ENCODE peak calls at places on chromosomes 13 and 19, in four cellular contexts. One of them, this sample, is unnamed.
A peak's percentile ranks its signal among the peaks of the same experiment; 100 is the strongest.

GRCh38 chr13:78606471-78607408 is 3.4 kb upstream of the POU4F1 start:
- DNase-seq in IMR-90: no peak
- DNase-seq in astrocyte: no peak
- DNase-seq in left ventricle myocardium inferior: no peak
- DNase-seq in this sample: no peak

GRCh38 chr19:44694184-44694579 is 4.8 kb upstream of the CEACAM16 start:
- DNase-seq in IMR-90: no peak
- DNase-seq in astrocyte: no peak
- DNase-seq in left ventricle myocardium inferior: no peak
- DNase-seq in this sample: no peak

GRCh38 chr13:102328909-102329308 is 72.9 kb downstream of the FGF14 start:
- DNase-seq in IMR-90: no peak
- DNase-seq in astrocyte: no peak
- DNase-seq in left ventricle myocardium inferior: no peak
- DNase-seq in this sample: no peak

GRCh38 chr19:46975918-46976782 is 43.5 kb upstream of the NPAS1 start:
- DNase-seq in IMR-90: peak; percentile 93
- DNase-seq in astrocyte: peak; percentile 99
- DNase-seq in left ventricle myocardium inferior: peak; percentile 96
- DNase-seq in this sample: peak; percentile 91

GRCh38 chr19:12766051-12766521 is 9.3 kb downstream of the HOOK2 start:
- DNase-seq in IMR-90: peak; percentile 73
- DNase-seq in astrocyte: peak; percentile 37
- DNase-seq in left ventricle myocardium inferior: peak; percentile 90
- DNase-seq in this sample: peak; percentile 99

GRCh38 chr13:71255633-71256032 is 611.4 kb downstream of the DACH1 start:
- DNase-seq in IMR-90: no peak
- DNase-seq in astrocyte: no peak
- DNase-seq in left ventricle myocardium inferior: no peak
- DNase-seq in this sample: no peak

GRCh38 chr13:91704398-91704797 is 306.0 kb downstream of the GPC5 start:
- DNase-seq in IMR-90: no peak
- DNase-seq in astrocyte: no peak
- DNase-seq in left ventricle myocardium inferior: no peak
- DNase-seq in this sample: no peak

GRCh38 chr19:40217921-40218890 is at the start of gene TTC9B:
- DNase-seq in IMR-90: no peak
- DNase-seq in astrocyte: no peak
- DNase-seq in left ventricle myocardium inferior: no peak
- DNase-seq in this sample: no peak

GRCh38 chr13:48908381-48909087 is 67.2 kb upstream of the FNDC3A start:
- DNase-seq in IMR-90: peak; percentile 37
- DNase-seq in astrocyte: peak; percentile 54
- DNase-seq in left ventricle myocardium inferior: no peak
- DNase-seq in this sample: no peak

GRCh38 chr13:50420720-50421456 is 405.6 kb downstream of the KCNRG start:
- DNase-seq in IMR-90: no peak
- DNase-seq in astrocyte: no peak
- DNase-seq in left ventricle myocardium inferior: no peak
- DNase-seq in this sample: no peak

GRCh38 chr19:3512562-3512961 is 6.5 kb downstream of the FZR1 start:
- DNase-seq in IMR-90: no peak
- DNase-seq in astrocyte: no peak
- DNase-seq in left ventricle myocardium inferior: no peak
- DNase-seq in this sample: no peak

GRCh38 chr19:5665781-5666513 is 14.4 kb downstream of the MICOS13 start:
- DNase-seq in IMR-90: peak; percentile 84
- DNase-seq in astrocyte: peak; percentile 49
- DNase-seq in left ventricle myocardium inferior: no peak
- DNase-seq in this sample: no peak

GRCh38 chr13:85074543-85075313 is 724.5 kb downstream of the SLITRK6 start:
- DNase-seq in IMR-90: no peak
- DNase-seq in astrocyte: no peak
- DNase-seq in left ventricle myocardium inferior: no peak
- DNase-seq in this sample: no peak

GRCh38 chr13:24052547-24052981 is 108.0 kb upstream of the SPATA13 start:
- DNase-seq in IMR-90: peak; percentile 30
- DNase-seq in astrocyte: no peak
- DNase-seq in left ventricle myocardium inferior: no peak
- DNase-seq in this sample: no peak

GRCh38 chr19:19137556-19138109 is 645 bp downstream of the TMEM161A start:
- DNase-seq in IMR-90: no peak
- DNase-seq in astrocyte: no peak
- DNase-seq in left ventricle myocardium inferior: no peak
- DNase-seq in this sample: no peak

GRCh38 chr13:92136449-92137180 is 738.2 kb downstream of the GPC5 start:
- DNase-seq in IMR-90: no peak
- DNase-seq in astrocyte: peak; percentile 47
- DNase-seq in left ventricle myocardium inferior: no peak
- DNase-seq in this sample: no peak

GRCh38 chr13:51277943-51278342 is 55.7 kb downstream of the FAM124A start:
- DNase-seq in IMR-90: no peak
- DNase-seq in astrocyte: no peak
- DNase-seq in left ventricle myocardium inferior: no peak
- DNase-seq in this sample: no peak

GRCh38 chr13:112587359-112587766 is 590 bp downstream of the TUBGCP3 start:
- DNase-seq in IMR-90: peak; percentile 86
- DNase-seq in astrocyte: peak; percentile 67
- DNase-seq in left ventricle myocardium inferior: peak; percentile 85
- DNase-seq in this sample: peak; percentile 91

GRCh38 chr13:110382229-110382628 is 75.1 kb downstream of the COL4A2 start:
- DNase-seq in IMR-90: peak; percentile 92
- DNase-seq in astrocyte: peak; percentile 87
- DNase-seq in left ventricle myocardium inferior: no peak
- DNase-seq in this sample: no peak

GRCh38 chr13:24741016-24741662 is 22.8 kb upstream of the RNF17 start:
- DNase-seq in IMR-90: no peak
- DNase-seq in astrocyte: no peak
- DNase-seq in left ventricle myocardium inferior: no peak
- DNase-seq in this sample: no peak

DNA sequence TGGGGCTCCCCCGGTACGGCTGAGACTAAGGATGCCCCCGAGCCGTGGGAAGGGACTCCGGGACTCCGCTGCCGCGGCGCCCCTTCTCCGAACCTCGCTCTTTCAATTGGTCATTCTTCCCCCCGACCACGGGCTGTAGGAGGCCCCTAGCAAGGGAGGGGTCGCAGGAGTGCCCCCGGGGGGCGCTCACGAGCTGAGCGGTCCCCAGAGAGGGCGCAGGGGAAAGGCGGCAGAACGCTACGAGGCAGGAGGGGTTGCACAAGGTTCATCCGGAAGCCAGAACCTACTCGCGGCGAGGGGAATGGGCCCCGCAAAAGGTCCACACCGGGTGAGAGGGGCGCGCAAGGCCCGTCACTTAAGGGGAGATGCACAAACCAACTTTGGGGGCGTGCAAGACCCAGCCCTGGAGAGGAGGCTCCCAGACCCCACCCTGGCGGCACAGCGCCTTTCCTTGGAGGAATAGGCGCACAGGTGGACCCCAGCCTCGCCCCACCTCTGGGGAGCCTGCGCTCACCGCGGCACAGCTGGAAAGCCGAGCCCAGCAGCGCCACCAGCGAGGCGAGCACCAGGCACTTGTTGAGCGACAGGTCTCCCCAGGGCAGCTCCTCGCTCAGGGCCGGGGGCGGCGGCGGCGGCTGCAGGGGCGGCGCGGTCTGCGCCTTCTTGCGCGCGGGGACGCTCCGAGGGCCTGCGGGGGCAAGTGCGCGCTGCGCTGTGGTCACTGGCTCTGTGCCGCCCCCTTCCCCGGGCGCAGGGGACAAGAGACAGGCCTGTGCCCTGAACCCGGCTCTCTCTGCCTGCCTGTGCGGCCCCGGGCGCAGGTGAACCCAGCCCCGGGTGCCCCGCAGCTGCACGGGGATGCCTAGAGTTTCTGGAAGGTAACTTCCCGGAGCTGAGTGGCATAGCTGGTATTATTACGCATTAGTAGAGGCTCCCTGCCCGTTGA is 2.8 kb downstream of the JSRP1 start:
- DNase-seq in IMR-90: no peak
- DNase-seq in astrocyte: no peak
- DNase-seq in left ventricle myocardium inferior: no peak
- DNase-seq in this sample: no peak
- TF ChIP-seq CTCF in IMR-90: peak; percentile 19
- TF ChIP-seq CTCF in astrocyte: no peak
- TF ChIP-seq CTCF in left ventricle myocardium inferior: no peak
- TF ChIP-seq CTCF in this sample: no peak

DNA sequence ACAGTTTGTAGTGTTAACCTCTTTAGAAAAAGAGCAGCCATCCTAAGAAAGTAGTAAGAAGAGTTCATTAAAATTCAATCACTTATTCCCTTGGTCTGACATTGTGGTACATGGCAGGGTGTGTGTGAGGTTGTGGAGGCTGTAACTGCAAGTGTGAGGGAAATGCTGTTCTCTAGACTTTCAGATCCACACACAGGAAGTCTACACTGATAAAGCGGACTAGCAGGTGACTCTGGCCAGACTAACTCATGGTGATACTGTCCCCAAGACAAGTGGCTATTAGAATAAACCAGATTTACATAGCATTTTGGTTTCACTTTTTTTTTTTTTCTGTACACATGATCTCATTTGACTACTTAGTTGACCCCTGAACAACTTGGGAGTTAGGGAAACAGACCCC is 10.0 kb downstream of the MTIF3 start:
- DNase-seq in IMR-90: no peak
- DNase-seq in astrocyte: no peak
- DNase-seq in left ventricle myocardium inferior: no peak
- DNase-seq in this sample: no peak
- H3K4me3 ChIP-seq in IMR-90: no peak overlapping the region
- H3K4me3 ChIP-seq in astrocyte: no peak overlapping the region
- H3K4me3 ChIP-seq in left ventricle myocardium inferior: no peak overlapping the region
- H3K4me3 ChIP-seq in this sample: no peak overlapping the region

GRCh38 chr19:7833225-7834156 is 3.5 kb downstream of the EVI5L start:
- DNase-seq in IMR-90: peak; percentile 33
- DNase-seq in astrocyte: peak; percentile 47
- DNase-seq in left ventricle myocardium inferior: peak; percentile 82
- DNase-seq in this sample: peak; percentile 86
- H3K27ac ChIP-seq in IMR-90: no peak overlapping the region
- H3K27ac ChIP-seq in astrocyte: no peak overlapping the region
- H3K27ac ChIP-seq in left ventricle myocardium inferior: peak overlapping the region; percentile 73
- H3K27ac ChIP-seq in this sample: no peak overlapping the region

GRCh38 chr19:11204076-11204602 is 6.8 kb upstream of the KANK2 start:
- DNase-seq in IMR-90: no peak
- DNase-seq in astrocyte: no peak
- DNase-seq in left ventricle myocardium inferior: no peak
- DNase-seq in this sample: no peak
- TF ChIP-seq CTCF in IMR-90: no peak
- TF ChIP-seq CTCF in astrocyte: no peak
- TF ChIP-seq CTCF in left ventricle myocardium inferior: no peak
- TF ChIP-seq CTCF in this sample: no peak

GRCh38 chr19:53909471-53910169 is 542 bp downstream of the CACNG7 start:
- DNase-seq in IMR-90: no peak
- DNase-seq in astrocyte: no peak
- DNase-seq in left ventricle myocardium inferior: no peak
- DNase-seq in this sample: no peak

GRCh38 chr19:53908933-53909415 is at the start of gene CACNG7:
- DNase-seq in IMR-90: no peak
- DNase-seq in astrocyte: no peak
- DNase-seq in left ventricle myocardium inferior: no peak
- DNase-seq in this sample: no peak

GRCh38 chr19:53907690-53908089 is 1.4 kb upstream of the CACNG7 start:
- DNase-seq in IMR-90: no peak
- DNase-seq in astrocyte: no peak
- DNase-seq in left ventricle myocardium inferior: no peak
- DNase-seq in this sample: no peak

GRCh38 chr19:53907193-53907581 is 1.9 kb upstream of the CACNG7 start:
- DNase-seq in IMR-90: no peak
- DNase-seq in astrocyte: no peak
- DNase-seq in left ventricle myocardium inferior: no peak
- DNase-seq in this sample: no peak

DNA sequence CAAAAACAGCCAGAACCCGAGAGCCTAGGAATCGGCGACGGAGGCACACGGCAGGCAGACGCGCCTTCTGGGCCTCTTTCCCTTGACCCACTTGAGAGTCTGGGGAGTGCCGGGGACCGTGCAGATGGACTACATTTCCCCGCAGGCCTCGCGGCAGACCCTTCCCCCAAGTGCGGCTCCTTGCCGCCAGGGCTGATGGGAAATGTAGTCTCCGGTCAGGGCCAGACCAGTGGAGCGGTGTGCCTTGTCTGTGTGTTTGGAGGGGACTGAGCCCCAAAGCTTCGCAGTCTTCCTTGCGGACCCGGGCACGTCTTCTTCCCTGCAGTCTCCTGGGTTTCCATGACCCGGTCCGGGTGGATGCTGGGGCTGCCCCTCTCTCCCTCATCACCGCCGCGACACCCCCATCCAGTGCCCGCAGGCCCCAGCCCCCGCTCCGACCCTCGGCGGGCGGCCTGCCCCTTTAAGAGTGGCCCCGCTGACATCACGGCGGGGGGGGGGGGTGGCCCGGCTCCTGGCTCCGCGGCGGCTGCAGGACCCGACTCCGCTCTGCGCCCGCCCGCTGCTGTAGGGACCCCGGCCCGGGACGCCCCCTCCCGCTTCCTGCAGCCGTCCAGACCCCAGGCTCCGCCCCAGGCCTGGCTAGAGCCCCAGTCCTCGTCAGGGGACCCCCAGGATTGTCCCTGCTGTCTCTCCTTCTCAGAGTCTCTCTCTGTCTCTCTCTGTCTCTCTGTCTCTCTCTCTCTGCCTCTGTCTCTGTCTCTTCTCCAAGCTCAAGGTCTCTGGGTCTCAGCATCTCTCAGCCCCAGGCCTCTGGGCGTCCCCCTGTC is 759 bp upstream of the CACNG7 start:
- DNase-seq in IMR-90: peak; percentile 40
- DNase-seq in astrocyte: peak; percentile 21
- DNase-seq in left ventricle myocardium inferior: no peak
- DNase-seq in this sample: no peak
- H3K4me3 ChIP-seq in IMR-90: peak overlapping the region; percentile 46
- H3K4me3 ChIP-seq in astrocyte: peak overlapping the region; percentile 31
- H3K4me3 ChIP-seq in left ventricle myocardium inferior: peak overlapping the region; percentile 34
- H3K4me3 ChIP-seq in this sample: no peak overlapping the region

This sample was measured in left lung.